ENCODE peak calls at places on chromosomes 12 and 14, in eight cellular contexts. L is kidney epithelial cell, Z is coronary artery, E is body of pancreas, F is foreskin fibroblast, J is bronchial epithelial cell, A is lower leg skin, U is left ventricle myocardium inferior. W is an unnamed sample.

GRCh38 chr12:42482820-42483533 is 106.6 kb downstream of the PRICKLE1 start:
- DNase-seq in L (no peak), Z (peak), E (peak), F (peak), J (peak), A (peak), U (peak), W (no peak)

GRCh38 chr14:59510001-59510400 is 25.7 kb downstream of the JKAMP start:
- DNase-seq in L (no peak), Z (no peak), E (no peak), F (no peak), J (no peak), A (no peak), U (no peak), W (no peak)

GRCh38 chr14:96122496-96122895 is 82.1 kb upstream of the BDKRB2 start:
- DNase-seq in L (no peak), Z (no peak), E (peak), F (peak), J (no peak), A (no peak), U (no peak), W (no peak)

GRCh38 chr14:75476274-75476995 is 45.8 kb upstream of the BATF start:
- DNase-seq in L (no peak), Z (no peak), E (no peak), F (no peak), J (no peak), A (no peak), U (no peak), W (no peak)

GRCh38 chr14:103480595-103480994 is 42.0 kb downstream of the CKB start:
- DNase-seq in L (no peak), Z (no peak), E (no peak), F (no peak), J (no peak), A (no peak), U (no peak), W (no peak)

GRCh38 chr12:19972325-19973288 is 395.7 kb upstream of the PDE3A start:
- DNase-seq in L (no peak), Z (no peak), E (no peak), F (no peak), J (no peak), A (no peak), U (no peak), W (no peak)

GRCh38 chr14:104137297-104138097 is 890 bp upstream of the KIF26A start:
- DNase-seq in L (no peak), Z (no peak), E (peak), F (peak), J (no peak), A (no peak), U (peak), W (no peak)

GRCh38 chr12:48818831-48819590 is 715 bp downstream of the CACNB3 start:
- DNase-seq in L (no peak), Z (no peak), E (no peak), F (no peak), J (no peak), A (no peak), U (no peak), W (no peak)

GRCh38 chr14:99508896-99509629 is 27.9 kb downstream of the CCNK start:
- DNase-seq in L (no peak), Z (no peak), E (peak), F (no peak), J (peak), A (no peak), U (no peak), W (no peak)

GRCh38 chr12:102534899-102535298 is 54.5 kb upstream of the IGF1 start:
- DNase-seq in L (no peak), Z (no peak), E (no peak), F (peak), J (no peak), A (no peak), U (no peak), W (no peak)

GRCh38 chr12:44477331-44477980 is 398.7 kb downstream of the NELL2 start:
- DNase-seq in L (no peak), Z (no peak), E (no peak), F (no peak), J (no peak), A (no peak), U (no peak), W (no peak)

GRCh38 chr14:64906022-64906421 is 8.2 kb upstream of the CHURC1 start:
- DNase-seq in L (no peak), Z (no peak), E (no peak), F (no peak), J (no peak), A (no peak), U (no peak), W (no peak)

GRCh38 chr12:128820723-128821432 is 2.9 kb downstream of the SLC15A4 start:
- DNase-seq in L (no peak), Z (no peak), E (peak), F (peak), J (no peak), A (peak), U (peak), W (no peak)

GRCh38 chr12:30806989-30807694 is 52.4 kb upstream of the CAPRIN2 start:
- DNase-seq in L (no peak), Z (no peak), E (peak), F (peak), J (peak), A (no peak), U (no peak), W (peak)

GRCh38 chr12:54404061-54405004 is 14.7 kb downstream of the ITGA5 start:
- DNase-seq in L (no peak), Z (no peak), E (peak), F (peak), J (peak), A (no peak), U (no peak), W (no peak)

GRCh38 chr12:109566424-109566823 is 6.9 kb downstream of the MMAB start:
- DNase-seq in L (no peak), Z (no peak), E (no peak), F (no peak), J (no peak), A (no peak), U (no peak), W (no peak)

GRCh38 chr12:74334770-74335169 is 202.9 kb upstream of the ATXN7L3B start:
- DNase-seq in L (no peak), Z (no peak), E (no peak), F (peak), J (peak), A (no peak), U (no peak), W (no peak)

GRCh38 chr14:94373708-94374107 is 14.7 kb downstream of the SERPINA1 start:
- DNase-seq in L (peak), Z (peak), E (no peak), F (peak), J (peak), A (peak), U (no peak), W (no peak)

GRCh38 chr12:96456265-96456974 is 33.0 kb upstream of the CFAP54 start:
- DNase-seq in L (no peak), Z (no peak), E (no peak), F (no peak), J (peak), A (no peak), U (no peak), W (no peak)

DNA sequence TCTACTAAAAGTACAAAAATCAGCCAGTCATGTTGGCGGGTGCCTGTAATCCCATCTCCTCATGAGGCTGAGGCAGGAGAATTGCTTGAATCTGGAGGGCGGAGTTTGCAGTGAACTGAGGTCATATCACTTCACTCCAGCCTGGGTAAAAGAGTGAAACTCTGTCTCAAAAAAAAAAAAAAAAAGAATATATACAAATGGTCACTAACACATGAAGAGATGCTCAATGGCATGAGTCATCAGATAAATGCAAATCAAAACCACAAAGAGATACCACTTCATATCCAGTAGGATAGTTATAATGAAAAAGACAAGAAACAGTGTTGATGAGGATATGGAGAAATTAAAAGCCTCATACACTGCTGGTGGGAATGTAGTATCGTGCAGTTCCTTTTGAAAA is 33.6 kb upstream of the METAP2 start:
- DNase-seq in L (no peak), Z (no peak), E (no peak), F (peak), J (peak), A (no peak), U (no peak), W (no peak)
- H3K4me3 ChIP-seq in L (no peak), Z (no peak), E (no peak), F (no peak), J (no peak), A (no peak), U (no peak), W (no peak)

GRCh38 chr14:105526781-105527380 is 498 bp downstream of the TMEM121 start:
- DNase-seq in L (no peak), Z (peak), E (no peak), F (peak), J (no peak), A (no peak), U (no peak), W (no peak)
- H3K4me3 ChIP-seq in L (peak), Z (peak), E (peak), F (peak), J (peak), A (peak), U (peak), W (peak)

DNA sequence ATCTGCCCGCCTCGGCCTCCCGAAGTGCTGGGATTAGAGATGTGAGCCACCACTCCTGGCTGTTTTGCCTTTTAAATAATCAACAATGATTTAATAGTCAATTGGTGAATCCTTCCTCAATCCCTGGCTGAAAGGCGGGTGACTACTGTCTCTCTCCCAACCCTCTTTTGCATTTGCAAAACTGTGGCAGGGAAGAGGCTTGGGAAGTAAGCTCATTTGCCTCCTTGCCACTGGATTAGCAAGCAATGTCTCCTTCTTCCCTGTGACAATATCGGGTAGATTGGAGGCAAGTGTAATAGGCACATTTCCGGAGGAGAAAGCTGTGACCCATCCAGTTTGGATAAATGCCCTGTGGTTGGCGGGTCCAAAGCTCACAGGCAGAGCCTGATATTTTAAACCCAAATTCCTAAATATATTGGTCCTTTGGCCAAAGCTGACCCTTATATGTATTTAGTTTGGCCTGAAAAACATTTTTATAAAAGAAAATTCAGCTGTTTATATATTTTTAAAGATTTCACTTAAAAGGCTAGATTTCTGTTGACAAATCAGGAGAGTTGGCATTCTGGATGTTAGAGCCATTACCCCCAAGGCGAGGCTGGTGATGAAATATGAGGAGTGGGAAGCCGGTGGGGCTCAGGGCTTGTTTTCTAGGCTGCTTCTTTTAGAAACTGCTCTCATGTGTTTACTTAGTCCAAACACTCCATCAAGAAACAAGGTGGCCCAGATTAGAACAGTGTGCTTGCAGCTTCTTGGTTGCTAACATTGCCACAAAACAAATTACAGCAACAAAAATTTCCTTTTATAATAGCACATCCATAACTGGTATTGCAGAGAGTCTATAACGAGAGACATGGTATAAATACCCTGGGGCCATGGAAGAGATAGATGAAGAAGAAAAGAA is 646.9 kb upstream of the TMEM132C start:
- DNase-seq in L (no peak), Z (no peak), E (no peak), F (peak), J (no peak), A (no peak), U (no peak), W (no peak)
- H3K4me3 ChIP-seq in L (no peak), Z (no peak), E (no peak), F (no peak), J (no peak), A (no peak), U (no peak), W (no peak)

GRCh38 chr14:91613459-91614145 is 103.5 kb upstream of the PPP4R3A start:
- DNase-seq in L (no peak), Z (no peak), E (no peak), F (no peak), J (no peak), A (no peak), U (no peak), W (no peak)
- H3K4me3 ChIP-seq in L (no peak), Z (no peak), E (no peak), F (no peak), J (no peak), A (no peak), U (no peak), W (no peak)

GRCh38 chr14:61701946-61702345 is 6.6 kb downstream of the HIF1A start:
- DNase-seq in L (no peak), Z (no peak), E (no peak), F (no peak), J (no peak), A (no peak), U (no peak), W (no peak)
- H3K4me3 ChIP-seq in L (peak), Z (no peak), E (no peak), F (no peak), J (no peak), A (no peak), U (no peak), W (no peak)

GRCh38 chr12:86261142-86261541 is 5.0 kb upstream of the MGAT4C start:
- DNase-seq in L (no peak), Z (no peak), E (no peak), F (no peak), J (peak), A (no peak), U (no peak), W (no peak)

GRCh38 chr12:86261606-86262005 is 5.4 kb upstream of the MGAT4C start:
- DNase-seq in L (no peak), Z (no peak), E (no peak), F (no peak), J (no peak), A (no peak), U (no peak), W (no peak)

GRCh38 chr12:86260183-86260582 is 4.0 kb upstream of the MGAT4C start:
- DNase-seq in L (no peak), Z (no peak), E (no peak), F (no peak), J (no peak), A (no peak), U (no peak), W (no peak)

GRCh38 chr12:86265329-86265695 is 9.1 kb upstream of the MGAT4C start:
- DNase-seq in L (no peak), Z (no peak), E (no peak), F (no peak), J (no peak), A (no peak), U (no peak), W (no peak)

GRCh38 chr12:86264451-86265328 is 8.5 kb upstream of the MGAT4C start:
- DNase-seq in L (no peak), Z (no peak), E (peak), F (no peak), J (peak), A (peak), U (peak), W (no peak)
- H3K4me3 ChIP-seq in L (peak), Z (peak), E (peak), F (no peak), J (peak), A (no peak), U (peak), W (no peak)

GRCh38 chr14:31408421-31408820 is 11.9 kb downstream of the HEATR5A start:
- DNase-seq in L (no peak), Z (no peak), E (no peak), F (no peak), J (no peak), A (no peak), U (no peak), W (no peak)
- H3K4me3 ChIP-seq in L (no peak), Z (no peak), E (no peak), F (no peak), J (no peak), A (no peak), U (no peak), W (no peak)

DNA sequence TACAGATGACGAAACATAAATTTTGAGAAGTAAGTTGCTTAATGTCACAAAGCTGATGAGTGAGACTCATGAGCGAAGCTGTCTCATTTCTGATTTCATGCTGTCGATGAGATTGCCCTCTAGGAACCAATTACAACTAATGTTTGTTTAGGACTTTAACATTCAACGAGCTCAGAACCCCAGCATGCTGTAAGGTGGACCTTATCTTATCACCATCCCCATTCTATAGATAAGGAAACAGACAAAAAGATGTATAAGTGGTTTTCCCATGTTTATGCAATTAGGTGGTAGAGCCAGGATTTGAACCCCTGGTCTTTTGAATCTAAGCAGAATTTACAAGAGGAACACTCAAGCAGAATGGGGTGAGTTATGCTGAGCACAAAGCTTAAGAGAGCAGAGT is 23.0 kb downstream of the BHLHE41 start:
- DNase-seq in L (no peak), Z (no peak), E (no peak), F (no peak), J (no peak), A (no peak), U (no peak), W (no peak)
- H3K4me3 ChIP-seq in L (no peak), Z (no peak), E (no peak), F (no peak), J (no peak), A (no peak), U (no peak), W (no peak)

GRCh38 chr12:124386661-124387509 is 92.0 kb downstream of the RFLNA start:
- DNase-seq in L (no peak), Z (no peak), E (peak), F (peak), J (no peak), A (no peak), U (peak), W (no peak)
- H3K4me3 ChIP-seq in L (peak), Z (peak), E (no peak), F (peak), J (no peak), A (no peak), U (peak), W (peak)

GRCh38 chr14:31229638-31230229 is 22.1 kb upstream of the HECTD1 start:
- DNase-seq in L (peak), Z (peak), E (peak), F (peak), J (peak), A (peak), U (peak), W (peak)
- H3K4me3 ChIP-seq in L (no peak), Z (peak), E (no peak), F (peak), J (no peak), A (no peak), U (peak), W (peak)